ENCODE peak calls at places on chromosome 7, in four cellular contexts. Q is A673, U is AG10803, I is cardiac muscle cell. W is an unnamed sample.

GRCh38 chr7:15197359-15197977 is 294.9 kb upstream of the DGKB start:
- DNase-seq in I (no peak), U (no peak), Q (no peak), W (no peak)

GRCh38 chr7:121530251-121531174 is 134.4 kb upstream of the FAM3C start:
- DNase-seq in I (peak), U (peak), Q (peak), W (peak)

GRCh38 chr7:149194799-149195179 is 557 bp upstream of the ZNF282 start:
- DNase-seq in I (no peak), Q (no peak), U (no peak), W (no peak)

GRCh38 chr7:102473271-102473991 is 5.3 kb downstream of the POLR2J start:
- DNase-seq in U (no peak), Q (no peak), I (no peak), W (no peak)

GRCh38 chr7:159136013-159136412 is 8.7 kb downstream of the VIPR2 start:
- DNase-seq in U (no peak), I (no peak), Q (no peak), W (no peak)

GRCh38 chr7:28136885-28137284 is 43.7 kb downstream of the JAZF1 start:
- DNase-seq in Q (no peak), I (no peak), U (no peak), W (no peak)

GRCh38 chr7:148983220-148984146 is 44.8 kb downstream of the PDIA4 start:
- DNase-seq in Q (peak), I (peak), U (peak), W (peak)

GRCh38 chr7:106369349-106369748 is 84.6 kb upstream of the NAMPT start:
- DNase-seq in U (peak), I (peak), Q (no peak), W (peak)

GRCh38 chr7:92400013-92400412 is 47.3 kb upstream of the GATAD1 start:
- DNase-seq in I (no peak), Q (no peak), U (no peak), W (no peak)

GRCh38 chr7:22666732-22667131 is 60.3 kb upstream of the IL6 start:
- DNase-seq in Q (peak), U (peak), I (peak), W (peak)